ENCODE peak calls at places on chromosomes 7 and 10, in seven cellular contexts. B is neural progenitor cell, Q is NT2/D1, L is right lobe of liver, G is H1, O is neuronal stem cell, V is tibial artery. K is an unnamed sample. For H3K4me1, the result is how much of the 10 kb centered on the place peaks cover.

GRCh38 chr10:47025540-47026300 is 114.5 kb downstream of the PTPN20 start:
- DNase-seq in Q (no peak), G (no peak), O (no peak), L (peak), B (no peak), V (peak), K (no peak)

GRCh38 chr10:110460111-110460809 is 37.4 kb upstream of the DUSP5 start:
- DNase-seq in O (no peak), G (no peak), V (no peak), B (no peak), Q (no peak), L (peak), K (peak)

GRCh38 chr10:110456523-110457091 is 41.1 kb upstream of the DUSP5 start:
- DNase-seq in Q (no peak), L (peak), V (no peak), O (no peak), B (no peak), G (no peak), K (no peak)

GRCh38 chr7:117323585-117323876 is 673 bp upstream of the WNT2 start:
- DNase-seq in B (peak), G (no peak), Q (no peak), V (no peak), L (no peak), O (peak), K (no peak)

GRCh38 chr7:122881324-122881723 is 4.9 kb downstream of the CADPS2 start:
- DNase-seq in G (no peak), B (no peak), V (no peak), O (no peak), Q (no peak), L (no peak), K (no peak)

GRCh38 chr10:55631071-55631654 is 729.9 kb downstream of the ZWINT start:
- DNase-seq in B (peak), L (peak), Q (peak), O (peak), G (no peak), V (no peak), K (no peak)

GRCh38 chr7:155210386-155210785 is 87.3 kb upstream of the INSIG1 start:
- DNase-seq in G (no peak), O (no peak), B (no peak), L (no peak), Q (no peak), V (peak), K (no peak)

GRCh38 chr7:84512055-84512454 is 317.5 kb upstream of the SEMA3A start:
- DNase-seq in G (no peak), B (no peak), Q (no peak), O (no peak), L (no peak), V (no peak), K (no peak)

GRCh38 chr7:96833701-96834453 is 124.2 kb upstream of the SEM1 start:
- DNase-seq in L (no peak), G (no peak), B (no peak), V (no peak), Q (no peak), O (no peak), K (no peak)

GRCh38 chr10:51171946-51172345 is 97.7 kb downstream of the PRKG1 start:
- DNase-seq in B (no peak), L (no peak), O (no peak), G (no peak), V (no peak), Q (no peak), K (no peak)

GRCh38 chr7:80361948-80362347 is 149.9 kb downstream of the GNAT3 start:
- DNase-seq in G (no peak), L (no peak), O (no peak), B (no peak), Q (no peak), V (no peak), K (no peak)

GRCh38 chr7:53541467-53541866 is 506.0 kb downstream of the POM121L12 start:
- DNase-seq in Q (no peak), V (no peak), L (no peak), G (no peak), B (no peak), O (no peak), K (no peak)

GRCh38 chr10:35364808-35365207 is 28.5 kb downstream of the CCNY start:
- DNase-seq in V (no peak), O (no peak), Q (no peak), B (no peak), G (no peak), L (no peak), K (no peak)

GRCh38 chr7:141397236-141398163 is 153.7 kb upstream of the AGK start:
- DNase-seq in G (no peak), O (no peak), B (no peak), V (no peak), Q (no peak), L (no peak), K (no peak)

GRCh38 chr10:15605740-15606369 is 113.9 kb downstream of the ITGA8 start:
- DNase-seq in Q (no peak), L (no peak), O (no peak), B (no peak), V (no peak), G (no peak), K (no peak)

GRCh38 chr10:88873757-88874156 is 6.3 kb upstream of the STAMBPL1 start:
- DNase-seq in G (no peak), Q (no peak), O (no peak), V (no peak), L (no peak), B (no peak), K (no peak)

GRCh38 chr7:117682681-117683385 is 190.4 kb downstream of the CTTNBP2 start:
- DNase-seq in B (no peak), V (no peak), L (no peak), G (no peak), Q (no peak), O (no peak), K (no peak)

GRCh38 chr10:79392506-79393176 is 45.4 kb downstream of the PPIF start:
- DNase-seq in O (no peak), B (no peak), Q (no peak), V (no peak), G (no peak), L (no peak), K (no peak)

GRCh38 chr7:108093341-108093740 is 36.8 kb downstream of the LAMB4 start:
- DNase-seq in O (no peak), Q (no peak), L (no peak), G (no peak), B (no peak), V (no peak), K (no peak)

GRCh38 chr10:127576011-127576410 is 26.9 kb downstream of the NPS start:
- DNase-seq in V (no peak), G (no peak), B (no peak), O (no peak), L (no peak), Q (no peak), K (no peak)

GRCh38 chr7:116674508-116675173 is 2.6 kb downstream of the MET start:
- DNase-seq in Q (no peak), V (no peak), G (no peak), O (no peak), L (no peak), B (peak), K (no peak)

GRCh38 chr7:41188163-41189130 is 514.4 kb downstream of the INHBA start:
- DNase-seq in B (no peak), L (no peak), O (no peak), Q (no peak), G (no peak), V (no peak), K (no peak)

GRCh38 chr10:107616463-107617131 is 452.1 kb upstream of the SORCS1 start:
- DNase-seq in L (no peak), V (no peak), Q (no peak), G (no peak), B (no peak), O (no peak), K (no peak)

GRCh38 chr7:43537765-43538403 is 45.0 kb upstream of the STK17A start:
- DNase-seq in G (no peak), B (no peak), V (no peak), O (no peak), Q (no peak), L (no peak), K (no peak)

GRCh38 chr10:113897693-113898618 is 43.5 kb downstream of the NHLRC2 start:
- DNase-seq in Q (no peak), L (no peak), B (no peak), G (no peak), V (no peak), O (no peak), K (no peak)

GRCh38 chr10:91598211-91598981 is 34.5 kb downstream of the PPP1R3C start:
- DNase-seq in L (no peak), B (no peak), Q (no peak), G (no peak), V (no peak), O (no peak), K (no peak)

GRCh38 chr10:119461380-119461779 is 81.1 kb downstream of the RGS10 start:
- DNase-seq in L (no peak), B (no peak), G (no peak), Q (no peak), O (no peak), V (no peak), K (no peak)

GRCh38 chr10:30820282-30820991 is 190.9 kb upstream of the LYZL2 start:
- DNase-seq in Q (no peak), G (no peak), O (no peak), V (peak), B (no peak), L (no peak), K (no peak)

GRCh38 chr10:96374004-96374403 is 15.2 kb upstream of the OPALIN start:
- DNase-seq in G (no peak), O (no peak), B (no peak), Q (no peak), L (no peak), V (no peak), K (no peak)

GRCh38 chr7:76233538-76234281 is 32.0 kb downstream of the SRRM3 start:
- DNase-seq in O (no peak), B (peak), L (no peak), Q (peak), G (no peak), V (no peak), K (no peak)

GRCh38 chr10:48215148-48215982 is 59.1 kb downstream of the FRMPD2 start:
- DNase-seq in G (peak), V (no peak), L (no peak), Q (peak), O (peak), B (peak), K (no peak)

GRCh38 chr7:111827863-111828504 is 265.7 kb upstream of the IMMP2L start:
- DNase-seq in V (no peak), Q (no peak), B (no peak), G (no peak), L (no peak), O (no peak), K (no peak)

GRCh38 chr10:5559642-5560141 is 34.9 kb downstream of the CALML3 start:
- DNase-seq in O (no peak), L (peak), Q (no peak), V (peak), B (no peak), G (no peak), K (no peak)

GRCh38 chr7:63047061-63047460 is 951.6 kb upstream of the ZNF722 start:
- DNase-seq in L (no peak), Q (no peak), O (no peak), G (no peak), V (no peak), B (no peak), K (no peak)

DNA sequence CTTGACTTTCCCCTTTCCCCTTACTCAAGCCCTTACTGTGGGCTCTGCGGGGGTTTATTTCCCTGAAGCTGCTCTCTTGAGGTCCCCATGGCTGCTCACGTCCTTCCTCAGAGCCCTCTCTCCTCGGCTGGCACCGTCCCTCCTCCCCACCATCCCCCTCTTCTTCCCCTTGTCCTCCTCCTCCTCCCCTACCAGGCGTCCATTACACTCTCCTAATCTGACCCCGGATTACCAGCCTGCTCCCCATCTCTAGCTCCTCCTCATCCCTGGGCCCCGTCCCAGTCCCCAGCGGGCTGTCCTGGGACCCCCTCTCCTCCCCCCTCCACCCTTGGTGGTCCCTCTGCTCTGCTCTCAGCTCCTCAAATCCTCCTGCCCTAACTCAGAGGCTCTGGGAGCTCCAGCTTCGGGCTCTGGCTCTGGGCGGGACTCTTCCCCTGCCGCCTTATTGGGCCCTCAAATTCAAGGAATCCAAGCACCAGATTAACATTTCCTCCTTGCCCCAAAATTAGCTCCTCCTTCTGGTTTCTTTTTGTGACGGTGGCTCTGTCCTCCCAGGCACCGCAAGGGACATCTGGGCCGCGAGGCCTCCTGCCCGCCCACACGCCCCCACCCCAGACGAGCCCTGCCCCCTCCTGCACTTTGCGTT is 48.5 kb upstream of the LEP start:
- DNase-seq in O (no peak), V (no peak), G (no peak), Q (no peak), B (no peak), L (no peak), K (no peak)
- H3K4me3 ChIP-seq in O (no peak), V (no peak), G (no peak), Q (no peak), B (no peak), L (no peak), K (no peak)

GRCh38 chr7:105799006-105799405 is 77.4 kb downstream of the ATXN7L1 start:
- DNase-seq in O (peak), Q (peak), L (no peak), B (peak), G (no peak), V (no peak), K (no peak)

GRCh38 chr7:105800849-105801534 is 75.4 kb downstream of the ATXN7L1 start:
- DNase-seq in G (no peak), O (no peak), V (no peak), L (no peak), B (no peak), Q (no peak), K (no peak)

GRCh38 chr7:105799677-105800076 is 76.7 kb downstream of the ATXN7L1 start:
- DNase-seq in O (no peak), G (no peak), V (no peak), B (no peak), L (no peak), Q (no peak), K (no peak)

GRCh38 chr7:105802611-105803520 is 73.5 kb downstream of the ATXN7L1 start:
- DNase-seq in Q (no peak), L (peak), O (no peak), B (no peak), V (no peak), G (no peak), K (no peak)

DNA sequence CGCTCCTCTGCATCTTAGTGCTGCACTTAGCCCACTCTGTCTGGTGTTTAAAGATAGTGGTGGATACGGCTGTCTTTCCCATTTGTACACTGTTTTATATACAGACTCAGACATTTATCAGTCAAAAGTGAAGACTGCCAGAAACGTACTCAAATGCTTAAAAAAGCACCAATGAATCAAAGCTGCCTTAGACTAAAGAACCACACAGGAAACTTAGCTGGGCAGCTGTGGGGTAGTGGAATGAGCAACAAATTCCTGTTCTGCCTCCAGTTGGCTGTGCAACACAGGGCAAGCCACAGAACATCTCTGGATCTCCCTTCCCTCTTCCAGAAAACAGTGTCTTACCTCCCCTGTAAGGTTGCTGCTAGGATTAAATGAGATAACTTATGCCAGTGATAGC is 76.0 kb downstream of the ATXN7L1 start:
- DNase-seq in Q (no peak), B (no peak), O (no peak), V (no peak), G (no peak), L (no peak), K (no peak)
- H3K4me1 ChIP-seq in Q (under half), B (under half), O (under half), V (under half), G (under half), L (under half), K (under half)

GRCh38 chr10:124017729-124018128 is 75.7 kb downstream of the CHST15 start:
- DNase-seq in L (no peak), O (no peak), G (no peak), V (no peak), Q (no peak), B (no peak), K (no peak)

GRCh38 chr10:124020871-124021823 is 72.3 kb downstream of the CHST15 start:
- DNase-seq in G (peak), B (no peak), L (no peak), V (no peak), Q (peak), O (no peak), K (no peak)

GRCh38 chr10:124018886-124019525 is 74.4 kb downstream of the CHST15 start:
- DNase-seq in G (no peak), L (no peak), V (no peak), Q (no peak), O (no peak), B (no peak), K (no peak)

GRCh38 chr10:124022066-124022465 is 71.3 kb downstream of the CHST15 start:
- DNase-seq in Q (no peak), O (no peak), V (no peak), L (no peak), G (no peak), B (no peak), K (no peak)

DNA sequence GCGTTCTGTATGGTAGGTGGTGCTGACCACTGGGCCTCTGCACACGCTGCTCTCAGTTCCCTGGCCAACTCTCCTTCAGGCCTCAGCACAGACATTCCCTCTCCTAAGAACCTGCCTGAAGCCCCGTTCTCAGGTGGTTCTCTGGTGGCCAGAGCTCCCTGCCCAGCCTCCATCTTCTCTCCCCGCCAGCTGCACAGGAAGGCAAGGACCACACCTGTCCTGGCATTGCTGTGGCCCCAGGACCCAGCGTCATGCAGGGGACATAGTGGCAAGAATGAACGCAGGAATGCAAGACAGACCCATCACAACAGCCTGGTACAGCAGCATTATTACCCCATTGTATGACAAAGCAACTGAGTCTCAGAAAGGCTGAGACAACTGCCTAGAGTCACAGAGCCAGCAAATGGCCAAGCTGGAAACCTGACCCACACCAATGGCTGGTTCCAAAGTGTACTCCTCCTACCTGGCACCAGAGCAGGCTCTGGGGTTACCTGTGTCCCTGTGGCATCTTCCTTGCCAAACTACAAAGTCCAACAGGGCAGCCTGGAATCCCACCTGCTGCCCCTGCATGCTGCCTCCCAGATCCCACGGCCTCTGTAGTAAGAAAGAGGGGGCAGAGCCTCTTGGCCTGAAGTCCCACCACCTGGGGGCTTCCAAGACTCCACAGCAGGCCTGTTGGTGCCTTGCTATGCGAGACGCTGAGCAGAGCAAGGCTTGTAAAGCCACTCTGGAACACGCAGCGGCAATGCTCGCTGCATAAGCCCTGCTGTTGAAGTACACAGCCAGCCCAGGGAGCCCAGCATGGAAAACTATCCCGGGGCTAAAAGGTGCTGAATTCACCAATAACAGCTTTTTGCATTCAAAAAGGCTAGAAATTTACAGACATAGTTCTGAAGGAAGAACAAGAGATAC is 73.3 kb downstream of the CHST15 start:
- DNase-seq in G (peak), B (peak), Q (peak), O (no peak), L (no peak), V (no peak), K (no peak)
- H3K4me3 ChIP-seq in G (no peak), B (peak), Q (peak), O (no peak), L (no peak), V (no peak), K (no peak)

GRCh38 chr7:150898475-150899011 is 46.2 kb downstream of the AOC1 start:
- DNase-seq in O (peak), Q (peak), V (peak), G (peak), L (peak), B (peak), K (peak)
- H3K4me1 ChIP-seq in O (under half), Q (under half), V (under half), G (under half), L (under half), B (under half), K (under half)

DNA sequence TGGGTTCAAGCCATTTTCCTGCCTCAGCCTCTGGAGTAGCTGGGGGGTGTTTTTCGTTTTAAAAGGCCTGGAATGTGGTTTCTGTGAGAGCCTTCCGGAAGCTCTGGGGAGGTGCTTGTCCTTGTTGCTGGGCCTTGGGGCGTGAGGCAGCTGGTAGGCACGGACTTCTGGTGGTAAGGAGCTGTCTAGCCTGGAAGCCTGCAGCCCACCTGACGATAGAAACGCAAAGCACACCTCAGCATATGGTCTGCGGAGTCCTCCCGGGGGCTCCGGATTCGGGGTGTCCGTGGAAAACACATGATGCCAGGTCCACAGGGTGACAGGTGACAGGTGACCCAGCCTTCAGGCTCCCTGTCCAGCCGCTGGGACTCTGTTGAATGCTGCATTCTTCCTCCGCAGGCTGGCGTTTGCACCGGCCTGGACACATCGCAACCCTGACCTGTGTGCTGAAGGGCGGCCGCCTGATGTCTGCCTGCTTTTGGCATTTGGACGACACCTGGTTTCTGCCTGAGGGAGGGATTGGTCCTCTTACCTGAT is 37.3 kb downstream of the INPP5A start:
- DNase-seq in O (no peak), Q (peak), B (peak), V (no peak), L (peak), G (peak), K (no peak)
- H3K4me3 ChIP-seq in O (no peak), Q (no peak), B (no peak), V (peak), L (no peak), G (no peak), K (no peak)